ENCODE peak calls at places on chromosome 22, in eight cellular contexts. One of them, this sample, is unnamed.

GRCh38 chr22:24107668-24108067 is 73.6 kb upstream of the SUSD2 start:
- DNase-seq in testis: peak; percentile 84
- DNase-seq in central memory CD4-positive, alpha-beta T cell: no peak
- DNase-seq in activated CD8-positive, alpha-beta memory T cell treated with anti-CD3 and anti-CD28 coated beads for 1 hour: no peak
- DNase-seq in CD8-positive, alpha-beta T cell: no peak
- DNase-seq in AG09319: peak; percentile 80
- DNase-seq in head of caudate nucleus: peak; percentile 75
- DNase-seq in activated T-helper 1 cell treated with anti-CD3 and anti-CD28 coated beads, Interleukin-12 subunit alpha, Interleukin-12 subunit beta, Interleukin-2, Interleukin-4 antibody, amounts not matched to agents 30 ng/mL and 10 ng/mL and 1 ng/mL, durations not matched to agents 14 hours and 24 hours and 36 hours: no peak
- DNase-seq in this sample: peak; percentile 83

GRCh38 chr22:24181088-24181995 is at the start of gene SUSD2:
- DNase-seq in activated CD8-positive, alpha-beta memory T cell treated with anti-CD3 and anti-CD28 coated beads for 1 hour: no peak
- DNase-seq in central memory CD4-positive, alpha-beta T cell: no peak
- DNase-seq in head of caudate nucleus: no peak
- DNase-seq in CD8-positive, alpha-beta T cell: no peak
- DNase-seq in testis: no peak
- DNase-seq in activated T-helper 1 cell treated with anti-CD3 and anti-CD28 coated beads, Interleukin-12 subunit alpha, Interleukin-12 subunit beta, Interleukin-2, Interleukin-4 antibody, amounts not matched to agents 30 ng/mL and 10 ng/mL and 1 ng/mL, durations not matched to agents 14 hours and 24 hours and 36 hours: no peak
- DNase-seq in AG09319: no peak
- DNase-seq in this sample: no peak

GRCh38 chr22:27213291-27213690 is 555.9 kb downstream of the MIAT start:
- DNase-seq in activated T-helper 1 cell treated with anti-CD3 and anti-CD28 coated beads, Interleukin-12 subunit alpha, Interleukin-12 subunit beta, Interleukin-2, Interleukin-4 antibody, amounts not matched to agents 30 ng/mL and 10 ng/mL and 1 ng/mL, durations not matched to agents 14 hours and 24 hours and 36 hours: no peak
- DNase-seq in CD8-positive, alpha-beta T cell: no peak
- DNase-seq in activated CD8-positive, alpha-beta memory T cell treated with anti-CD3 and anti-CD28 coated beads for 1 hour: no peak
- DNase-seq in central memory CD4-positive, alpha-beta T cell: no peak
- DNase-seq in testis: no peak
- DNase-seq in head of caudate nucleus: no peak
- DNase-seq in AG09319: no peak
- DNase-seq in this sample: no peak

GRCh38 chr22:22935056-22935545 is 47.5 kb downstream of the IGLL5 start:
- DNase-seq in AG09319: no peak
- DNase-seq in head of caudate nucleus: no peak
- DNase-seq in testis: no peak
- DNase-seq in central memory CD4-positive, alpha-beta T cell: no peak
- DNase-seq in CD8-positive, alpha-beta T cell: no peak
- DNase-seq in activated CD8-positive, alpha-beta memory T cell treated with anti-CD3 and anti-CD28 coated beads for 1 hour: no peak
- DNase-seq in activated T-helper 1 cell treated with anti-CD3 and anti-CD28 coated beads, Interleukin-12 subunit alpha, Interleukin-12 subunit beta, Interleukin-2, Interleukin-4 antibody, amounts not matched to agents 30 ng/mL and 10 ng/mL and 1 ng/mL, durations not matched to agents 14 hours and 24 hours and 36 hours: no peak
- DNase-seq in this sample: no peak

GRCh38 chr22:37659897-37660708 is 1.6 kb downstream of the PDXP start:
- DNase-seq in activated T-helper 1 cell treated with anti-CD3 and anti-CD28 coated beads, Interleukin-12 subunit alpha, Interleukin-12 subunit beta, Interleukin-2, Interleukin-4 antibody, amounts not matched to agents 30 ng/mL and 10 ng/mL and 1 ng/mL, durations not matched to agents 14 hours and 24 hours and 36 hours: no peak
- DNase-seq in AG09319: no peak
- DNase-seq in CD8-positive, alpha-beta T cell: no peak
- DNase-seq in activated CD8-positive, alpha-beta memory T cell treated with anti-CD3 and anti-CD28 coated beads for 1 hour: no peak
- DNase-seq in head of caudate nucleus: no peak
- DNase-seq in testis: no peak
- DNase-seq in central memory CD4-positive, alpha-beta T cell: no peak
- DNase-seq in this sample: no peak

GRCh38 chr22:28925916-28926315 is 42.5 kb downstream of the ZNRF3 start:
- DNase-seq in testis: no peak
- DNase-seq in CD8-positive, alpha-beta T cell: no peak
- DNase-seq in head of caudate nucleus: no peak
- DNase-seq in activated T-helper 1 cell treated with anti-CD3 and anti-CD28 coated beads, Interleukin-12 subunit alpha, Interleukin-12 subunit beta, Interleukin-2, Interleukin-4 antibody, amounts not matched to agents 30 ng/mL and 10 ng/mL and 1 ng/mL, durations not matched to agents 14 hours and 24 hours and 36 hours: no peak
- DNase-seq in activated CD8-positive, alpha-beta memory T cell treated with anti-CD3 and anti-CD28 coated beads for 1 hour: no peak
- DNase-seq in central memory CD4-positive, alpha-beta T cell: no peak
- DNase-seq in AG09319: no peak
- DNase-seq in this sample: no peak

GRCh38 chr22:19179472-19180048 is 1.0 kb upstream of the SLC25A1 start:
- DNase-seq in CD8-positive, alpha-beta T cell: no peak
- DNase-seq in activated CD8-positive, alpha-beta memory T cell treated with anti-CD3 and anti-CD28 coated beads for 1 hour: no peak
- DNase-seq in AG09319: peak; percentile 62
- DNase-seq in testis: peak; percentile 84
- DNase-seq in head of caudate nucleus: peak; percentile 76
- DNase-seq in activated T-helper 1 cell treated with anti-CD3 and anti-CD28 coated beads, Interleukin-12 subunit alpha, Interleukin-12 subunit beta, Interleukin-2, Interleukin-4 antibody, amounts not matched to agents 30 ng/mL and 10 ng/mL and 1 ng/mL, durations not matched to agents 14 hours and 24 hours and 36 hours: no peak
- DNase-seq in central memory CD4-positive, alpha-beta T cell: no peak
- DNase-seq in this sample: peak; percentile 54

GRCh38 chr22:46953968-46954755 is 191.7 kb downstream of the TBC1D22A start:
- DNase-seq in AG09319: no peak
- DNase-seq in central memory CD4-positive, alpha-beta T cell: no peak
- DNase-seq in testis: no peak
- DNase-seq in activated CD8-positive, alpha-beta memory T cell treated with anti-CD3 and anti-CD28 coated beads for 1 hour: no peak
- DNase-seq in head of caudate nucleus: no peak
- DNase-seq in activated T-helper 1 cell treated with anti-CD3 and anti-CD28 coated beads, Interleukin-12 subunit alpha, Interleukin-12 subunit beta, Interleukin-2, Interleukin-4 antibody, amounts not matched to agents 30 ng/mL and 10 ng/mL and 1 ng/mL, durations not matched to agents 14 hours and 24 hours and 36 hours: no peak
- DNase-seq in CD8-positive, alpha-beta T cell: no peak
- DNase-seq in this sample: no peak